ENCODE peak calls at places on chromosomes 1 and 21, in seven cellular contexts. Z, M, B, E, L, Y and T are unnamed samples.

GRCh38 chr1:241532173-241532553 is at the start of gene KMO:
- DNase-seq in Z (no peak), M (peak), B (no peak), E (peak), L (peak), Y (no peak), T (peak)

GRCh38 chr1:226082959-226083302 is 20.4 kb downstream of the H3-3A start:
- DNase-seq in Z (peak), M (peak), B (peak), E (peak), L (no peak), Y (peak), T (no peak)

GRCh38 chr1:39859859-39860812 is 23.2 kb downstream of the TRIT1 start:
- DNase-seq in Z (no peak), M (no peak), B (no peak), E (no peak), L (no peak), Y (no peak), T (no peak)

GRCh38 chr1:202807926-202808757 is at the start of gene KDM5B:
- DNase-seq in Z (peak), M (peak), B (peak), E (peak), L (peak), Y (peak), T (peak)

GRCh38 chr1:30928171-30928570 is 19.6 kb upstream of the SDC3 start:
- DNase-seq in Z (no peak), M (no peak), B (no peak), E (no peak), L (no peak), Y (no peak), T (no peak)

GRCh38 chr1:143652744-143653143 is 319.0 kb downstream of the FAM72C start:
- DNase-seq in Z (no peak), M (no peak), B (no peak), E (no peak), L (no peak), Y (no peak), T (no peak)

GRCh38 chr1:206770531-206771352 is at the start of gene IL19:
- DNase-seq in Z (no peak), M (peak), B (no peak), E (peak), L (peak), Y (peak), T (peak)

GRCh38 chr1:29973406-29973805 is 737.1 kb downstream of the PTPRU start:
- DNase-seq in Z (no peak), M (no peak), B (no peak), E (no peak), L (no peak), Y (no peak), T (no peak)

GRCh38 chr21:39175154-39175553 is 8.1 kb downstream of the PSMG1 start:
- DNase-seq in Z (no peak), M (no peak), B (no peak), E (peak), L (peak), Y (peak), T (no peak)
- TF ChIP-seq CTCF in Z (peak), M (no peak), B (peak), E (peak), L (peak), Y (peak), T (peak)

GRCh38 chr1:15830284-15830657 is 17.2 kb upstream of the SPEN start:
- DNase-seq in Z (no peak), M (no peak), B (no peak), E (no peak), L (no peak), Y (no peak), T (no peak)
- TF ChIP-seq CTCF in Z (no peak), M (no peak), B (peak), E (no peak), L (no peak), Y (no peak), T (no peak)

GRCh38 chr1:89457046-89457445 is 67.6 kb upstream of the LRRC8B start:
- DNase-seq in Z (no peak), M (no peak), B (no peak), E (no peak), L (no peak), Y (no peak), T (no peak)
- TF ChIP-seq CTCF in Z (no peak), M (no peak), B (no peak), E (no peak), L (no peak), Y (no peak), T (no peak)

GRCh38 chr1:179447489-179447888 is 81.7 kb downstream of the AXDND1 start:
- DNase-seq in Z (no peak), M (no peak), B (peak), E (peak), L (peak), Y (peak), T (peak)
- TF ChIP-seq CTCF in Z (peak), M (no peak), B (peak), E (no peak), L (peak), Y (peak), T (peak)